ENCODE peak calls at places on chromosomes 11 and 22, in eight cellular contexts. F is fibroblast of mammary gland, I is AG04449, T is progenitor cell of endocrine pancreas, J is foreskin fibroblast, X is RWPE1, H is AG04450, K is GM12865. A is an unnamed sample.

GRCh38 chr11:118872403-118872821 is 11.3 kb upstream of the CXCR5 start:
- DNase-seq in K (peak), T (no peak), J (no peak), F (no peak), X (no peak), H (no peak), I (no peak), A (no peak)

GRCh38 chr22:42879371-42880021 is 22.4 kb upstream of the ARFGAP3 start:
- DNase-seq in I (no peak), F (no peak), K (no peak), X (no peak), J (no peak), T (no peak), H (no peak), A (no peak)

GRCh38 chr11:70547386-70547785 is 149.1 kb downstream of the CTTN start:
- DNase-seq in X (no peak), I (no peak), K (no peak), T (no peak), J (no peak), F (no peak), H (no peak), A (no peak)

GRCh38 chr11:68962527-68963250 is 18.1 kb downstream of the MRGPRD start:
- DNase-seq in K (peak), X (no peak), J (peak), H (no peak), T (no peak), I (no peak), F (no peak), A (no peak)

GRCh38 chr11:78080818-78081495 is 1.3 kb upstream of the NDUFC2 start:
- DNase-seq in J (no peak), K (no peak), F (peak), T (no peak), I (no peak), X (no peak), H (peak), A (peak)

GRCh38 chr11:15157181-15157580 is 42.5 kb downstream of the INSC start:
- DNase-seq in T (no peak), H (no peak), X (peak), J (peak), F (peak), K (no peak), I (peak), A (peak)

GRCh38 chr11:74932797-74933196 is 16.1 kb downstream of the XRRA1 start:
- DNase-seq in X (peak), I (no peak), H (peak), T (no peak), J (peak), K (no peak), F (peak), A (no peak)

GRCh38 chr11:100676901-100677300 is 10.2 kb upstream of the ARHGAP42 start:
- DNase-seq in J (no peak), F (no peak), H (no peak), K (no peak), T (no peak), I (no peak), X (no peak), A (no peak)

GRCh38 chr11:15146271-15147003 is 31.7 kb downstream of the INSC start:
- DNase-seq in K (no peak), J (peak), H (no peak), I (no peak), X (no peak), T (no peak), F (peak), A (no peak)

GRCh38 chr22:37196539-37197450 is 8.7 kb upstream of the C1QTNF6 start:
- DNase-seq in K (no peak), J (peak), T (no peak), X (peak), H (peak), I (peak), F (peak), A (peak)

GRCh38 chr11:8693010-8693551 is 10.5 kb downstream of the RPL27A start:
- DNase-seq in J (peak), F (peak), K (no peak), I (no peak), T (no peak), X (no peak), H (no peak), A (no peak)

GRCh38 chr22:20020533-20021195 is at the start of gene TANGO2:
- DNase-seq in K (peak), H (peak), X (peak), J (peak), F (peak), T (peak), I (peak), A (peak)

GRCh38 chr11:121884601-121885000 is 231.4 kb downstream of the BLID start:
- DNase-seq in H (no peak), F (no peak), T (no peak), K (no peak), I (no peak), X (no peak), J (no peak), A (no peak)

GRCh38 chr11:134248910-134249480 is 4.2 kb downstream of the THYN1 start:
- DNase-seq in F (no peak), K (peak), T (no peak), H (no peak), X (no peak), I (no peak), J (peak), A (no peak)

GRCh38 chr22:24474221-24474620 is 20.9 kb upstream of the UPB1 start:
- DNase-seq in T (no peak), H (peak), J (peak), K (no peak), I (peak), F (peak), X (peak), A (peak)
- TF ChIP-seq CTCF in T (no peak), H (no peak), J (no peak), K (no peak), I (no peak), F (no peak), X (no peak), A (no peak)

GRCh38 chr11:102452461-102453285 is at the start of gene TMEM123:
- DNase-seq in X (peak), F (peak), K (peak), J (peak), I (no peak), T (peak), H (no peak), A (no peak)
- TF ChIP-seq CTCF in X (no peak), F (no peak), K (no peak), J (no peak), I (no peak), T (peak), H (no peak), A (no peak)

DNA sequence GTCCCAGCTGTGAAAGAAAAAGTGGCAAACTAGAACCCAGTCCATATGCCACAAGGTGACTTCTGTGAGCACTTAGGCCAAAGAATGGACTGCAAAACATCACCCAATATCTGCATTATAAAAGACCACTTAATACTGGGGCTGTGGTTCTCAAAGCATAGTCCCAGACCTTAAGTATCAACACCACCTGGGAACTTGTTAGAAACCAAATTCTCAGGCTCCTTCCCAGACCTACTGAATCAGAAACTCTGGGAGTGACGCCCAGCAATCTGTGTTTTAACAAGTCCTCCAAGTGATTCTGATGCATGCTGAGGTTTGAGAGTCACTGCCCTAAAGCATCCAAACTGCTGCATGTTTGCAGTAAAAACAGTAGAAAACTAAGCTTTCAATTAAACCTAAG is 81.3 kb downstream of the SERGEF start:
- DNase-seq in X (no peak), F (peak), J (no peak), I (no peak), T (no peak), H (no peak), K (no peak), A (peak)
- TF ChIP-seq CTCF in X (no peak), F (no peak), J (no peak), I (no peak), T (no peak), H (no peak), K (no peak), A (no peak)

GRCh38 chr22:29353860-29354259 is 34.5 kb downstream of the AP1B1 start:
- DNase-seq in F (no peak), J (no peak), H (no peak), I (no peak), K (no peak), X (no peak), T (no peak), A (no peak)

DNA sequence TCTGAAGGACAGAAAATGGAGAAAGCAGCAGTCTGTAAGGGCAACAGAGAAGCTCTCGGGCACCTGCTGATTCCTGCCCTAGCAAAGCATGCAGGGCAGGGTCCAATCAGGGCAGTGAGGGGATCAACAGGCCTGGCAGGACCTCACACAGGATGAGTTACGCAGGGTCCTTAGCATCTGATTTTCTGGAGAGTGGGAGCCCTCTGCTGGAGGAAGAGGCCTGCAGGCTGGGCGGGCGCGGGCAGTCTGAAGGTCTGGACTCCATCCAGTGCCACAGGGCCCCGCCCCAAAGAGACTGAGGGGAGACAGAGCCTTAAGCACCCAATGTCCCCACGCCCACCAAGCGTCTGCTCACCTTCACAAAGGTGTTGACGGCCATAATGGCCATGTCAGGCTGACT is 28.9 kb downstream of the AP1B1 start:
- DNase-seq in H (no peak), T (no peak), K (no peak), F (peak), I (no peak), J (peak), X (peak), A (no peak)
- TF ChIP-seq CTCF in H (peak), T (peak), K (no peak), F (peak), I (peak), J (peak), X (peak), A (peak)

GRCh38 chr11:66686100-66686785 is 8.6 kb upstream of the RBM4B start:
- DNase-seq in J (peak), I (no peak), T (no peak), F (no peak), X (peak), H (no peak), K (no peak), A (no peak)
- TF ChIP-seq CTCF in J (no peak), I (no peak), T (no peak), F (no peak), X (peak), H (no peak), K (no peak), A (no peak)

A was measured in AG09309.